ENCODE peak calls at places on chromosome 6, in four cellular contexts. V is psoas muscle; N is CD8-positive, alpha-beta memory T cell; R is cardiac muscle cell. H is an unnamed sample.

GRCh38 chr6:39114395-39114706 is 635 bp downstream of the SAYSD1 start:
- DNase-seq in V (no peak), R (no peak), N (no peak), H (no peak)

GRCh38 chr6:84688187-84688878 is 76.1 kb downstream of the TBX18 start:
- DNase-seq in N (no peak), R (peak; percentile 57), V (no peak), H (no peak)

GRCh38 chr6:115675443-115675842 is 385.2 kb downstream of the FRK start:
- DNase-seq in R (no peak), V (no peak), N (no peak), H (no peak)

GRCh38 chr6:135555550-135555949 is 58.0 kb upstream of the AHI1 start:
- DNase-seq in R (no peak), V (no peak), N (no peak), H (no peak)

GRCh38 chr6:34102099-34102656 is 43.7 kb downstream of the GRM4 start:
- DNase-seq in N (no peak), V (no peak), R (no peak), H (no peak)

GRCh38 chr6:91613481-91613880 is 1026.6 kb upstream of the MAP3K7 start:
- DNase-seq in R (no peak), V (no peak), N (no peak), H (no peak)

GRCh38 chr6:106608080-106608668 is 21.1 kb downstream of the RTN4IP1 start:
- DNase-seq in N (no peak), V (no peak), R (peak; percentile 65), H (no peak)

GRCh38 chr6:12160350-12160749 is 129.8 kb upstream of the EDN1 start:
- DNase-seq in V (no peak), N (no peak), R (peak; percentile 59), H (no peak)

GRCh38 chr6:37659561-37659960 is 38.1 kb downstream of the MDGA1 start:
- DNase-seq in N (no peak), V (no peak), R (no peak), H (no peak)

GRCh38 chr6:35583893-35584688 is 71.4 kb upstream of the TULP1 start:
- DNase-seq in R (peak; percentile 84), V (no peak), N (peak; percentile 60), H (no peak)

GRCh38 chr6:159119835-159120234 is 49.4 kb upstream of the FNDC1 start:
- DNase-seq in N (no peak), R (no peak), V (no peak), H (no peak)

GRCh38 chr6:106488494-106489369 is 128.2 kb downstream of the CRYBG1 start:
- DNase-seq in R (peak; percentile 44), N (no peak), V (no peak), H (no peak)

GRCh38 chr6:167409689-167410088 is 84.8 kb downstream of the TTLL2 start:
- DNase-seq in R (no peak), V (no peak), N (no peak), H (no peak)

H was measured in Right ventricle myocardium superior.